ENCODE peak calls at places on chromosomes 1 and 21, in nine cellular contexts. Q, C, D, N, M, T, G, F and I are unnamed samples.
A peak's percentile ranks its signal among the peaks of the same experiment; 100 is the strongest.

GRCh38 chr1:64505232-64505943 is 35.5 kb downstream of the CACHD1 start:
- DNase-seq in T (peak; percentile 60), C (peak; percentile 15), M (peak; percentile 70), F (no peak), G (no peak), N (no peak), D (no peak), Q (no peak), I (no peak)

GRCh38 chr1:22922640-22923039 is 50.0 kb downstream of the LACTBL1 start:
- DNase-seq in T (no peak), N (peak; percentile 9), F (no peak), G (no peak), D (peak; percentile 5), Q (peak; percentile 24), M (no peak), C (no peak), I (peak; percentile 49)

GRCh38 chr1:190754769-190755168 is 277.1 kb upstream of the BRINP3 start:
- DNase-seq in Q (peak; percentile 2), C (no peak), G (no peak), T (no peak), N (peak; percentile 11), D (peak; percentile 15), M (no peak), F (peak; percentile 4), I (peak; percentile 76)

GRCh38 chr1:183238071-183238470 is 52.0 kb downstream of the LAMC2 start:
- DNase-seq in M (no peak), N (peak; percentile 88), F (no peak), Q (peak; percentile 95), T (no peak), C (no peak), G (no peak), D (peak; percentile 93), I (no peak)

GRCh38 chr21:44057960-44058651 is 46.0 kb downstream of the TRAPPC10 start:
- DNase-seq in F (no peak), D (peak; percentile 32), C (peak; percentile 33), N (no peak), G (no peak), T (no peak), Q (no peak), M (no peak), I (no peak)

GRCh38 chr1:59635057-59635456 is 179.7 kb upstream of the HOOK1 start:
- DNase-seq in D (no peak), N (no peak), Q (no peak), C (no peak), M (no peak), G (no peak), F (no peak), T (no peak), I (no peak)

GRCh38 chr1:39898648-39899603 is 2.8 kb downstream of the MYCL start:
- DNase-seq in C (no peak), F (no peak), M (peak; percentile 88), T (peak; percentile 57), D (peak; percentile 61), G (peak; percentile 28), Q (peak; percentile 39), N (peak; percentile 58), I (peak; percentile 55)

GRCh38 chr1:7267493-7267892 is 482.2 kb downstream of the CAMTA1 start:
- DNase-seq in N (peak; percentile 70), C (no peak), G (no peak), T (no peak), Q (peak; percentile 90), D (peak; percentile 87), M (no peak), F (no peak), I (no peak)

GRCh38 chr1:153775432-153776311 is 465 bp downstream of the SLC27A3 start:
- DNase-seq in F (peak; percentile 72), T (peak; percentile 89), C (peak; percentile 51), Q (peak; percentile 52), G (peak; percentile 32), M (peak; percentile 67), D (no peak), N (peak; percentile 65), I (peak; percentile 81)

GRCh38 chr1:61087574-61087973 is 5.2 kb downstream of the NFIA start:
- DNase-seq in D (no peak), G (no peak), Q (no peak), T (no peak), F (no peak), M (no peak), N (no peak), C (no peak), I (no peak)

GRCh38 chr21:44304041-44304738 is 4.3 kb downstream of the PFKL start:
- DNase-seq in N (no peak), Q (no peak), G (no peak), T (no peak), F (no peak), D (no peak), M (no peak), C (no peak), I (no peak)

GRCh38 chr1:169513208-169513607 is 27.5 kb upstream of the SLC19A2 start:
- DNase-seq in D (peak; percentile 51), N (no peak), T (no peak), C (no peak), M (no peak), G (no peak), Q (no peak), F (peak; percentile 71), I (peak; percentile 71)

GRCh38 chr1:223270155-223270554 is 93.8 kb downstream of the SUSD4 start:
- DNase-seq in D (no peak), Q (no peak), G (no peak), C (no peak), T (no peak), F (no peak), N (no peak), M (no peak), I (no peak)

GRCh38 chr1:47534417-47534816 is 96.6 kb downstream of the FOXD2 start:
- DNase-seq in Q (no peak), N (no peak), C (no peak), F (no peak), M (no peak), G (no peak), D (no peak), T (no peak), I (no peak)

GRCh38 chr1:118907466-118907865 is 80.7 kb downstream of the TBX15 start:
- DNase-seq in M (no peak), C (no peak), Q (no peak), G (no peak), D (no peak), T (no peak), F (no peak), N (no peak), I (no peak)

GRCh38 chr1:47816325-47817071 is 180.7 kb downstream of the TRABD2B start:
- DNase-seq in F (no peak), T (no peak), M (no peak), G (no peak), Q (no peak), N (no peak), C (no peak), D (no peak), I (no peak)

GRCh38 chr1:176752505-176752904 is 289.5 kb downstream of the PAPPA2 start:
- DNase-seq in F (no peak), N (no peak), M (no peak), C (no peak), T (no peak), G (no peak), Q (peak; percentile 1), D (no peak), I (no peak)

GRCh38 chr1:199723557-199723956 is 304.0 kb upstream of the NR5A2 start:
- DNase-seq in F (no peak), G (no peak), Q (no peak), M (no peak), D (peak; percentile 6), T (no peak), C (no peak), N (no peak), I (peak; percentile 23)

GRCh38 chr1:246609632-246610031 is 43.4 kb downstream of the CNST start:
- DNase-seq in N (peak; percentile 81), D (no peak), M (no peak), Q (peak; percentile 57), G (no peak), T (no peak), C (no peak), F (no peak), I (peak; percentile 32)

GRCh38 chr21:32137266-32137665 is 141.6 kb downstream of the MIS18A start:
- DNase-seq in D (no peak), F (no peak), G (no peak), C (no peak), M (no peak), T (no peak), Q (peak; percentile 25), N (peak; percentile 25), I (peak; percentile 37)

GRCh38 chr1:32861904-32862698 is 8.6 kb downstream of the FNDC5 start:
- DNase-seq in F (no peak), T (no peak), N (peak; percentile 68), D (peak; percentile 43), M (no peak), C (no peak), G (peak; percentile 54), Q (peak; percentile 51), I (no peak)

GRCh38 chr1:166488327-166488726 is 321.5 kb upstream of the FAM78B start:
- DNase-seq in Q (peak; percentile 69), D (no peak), M (no peak), N (no peak), T (no peak), G (no peak), C (no peak), F (no peak), I (no peak)

GRCh38 chr1:17011439-17012307 is at the start of gene ATP13A2:
- DNase-seq in F (peak; percentile 28), Q (peak; percentile 76), M (peak; percentile 92), G (peak; percentile 84), T (peak; percentile 91), D (peak; percentile 64), C (peak; percentile 75), N (peak; percentile 73), I (peak; percentile 75)

GRCh38 chr1:233791750-233792149 is 112.7 kb upstream of the SLC35F3 start:
- DNase-seq in D (no peak), C (no peak), F (no peak), N (no peak), M (no peak), T (no peak), Q (no peak), G (no peak), I (no peak)

GRCh38 chr1:48442864-48443619 is 29.0 kb downstream of the SPATA6 start:
- DNase-seq in G (no peak), D (no peak), N (no peak), T (no peak), C (no peak), M (no peak), Q (peak; percentile 1), F (no peak), I (no peak)

GRCh38 chr1:203769505-203770343 is 4.7 kb downstream of the LAX1 start:
- DNase-seq in C (no peak), Q (peak; percentile 91), N (peak; percentile 89), F (peak; percentile 96), M (no peak), D (peak; percentile 67), T (peak; percentile 80), G (peak; percentile 23), I (peak; percentile 99)

GRCh38 chr1:91594383-91595065 is 93.9 kb downstream of the CDC7 start:
- DNase-seq in N (no peak), M (no peak), C (no peak), T (no peak), Q (no peak), F (no peak), D (no peak), G (no peak), I (no peak)

GRCh38 chr1:219782311-219782710 is 146.0 kb downstream of the SLC30A10 start:
- DNase-seq in C (no peak), Q (no peak), F (no peak), T (no peak), M (no peak), N (no peak), G (no peak), D (no peak), I (no peak)

GRCh38 chr1:109254621-109255096 is 5.3 kb downstream of the CELSR2 start:
- DNase-seq in M (no peak), G (no peak), N (no peak), C (no peak), Q (no peak), T (no peak), D (no peak), F (no peak), I (no peak)

GRCh38 chr1:172745014-172745413 is 86.1 kb downstream of the FASLG start:
- DNase-seq in G (no peak), N (peak; percentile 82), T (no peak), Q (peak; percentile 82), F (no peak), C (peak; percentile 15), M (peak; percentile 52), D (peak; percentile 93), I (peak; percentile 91)

GRCh38 chr1:84571150-84571535 is 3.1 kb downstream of the CTBS start:
- DNase-seq in N (peak; percentile 41), F (no peak), C (no peak), Q (peak; percentile 76), M (no peak), D (peak; percentile 38), G (no peak), T (no peak), I (peak; percentile 33)